ENCODE peak calls at places on chromosomes 13 and 19, in six cellular contexts. H is CD4-positive, alpha-beta memory T cell; T is ELR; A is C1 segment of cervical spinal cord; Q is T-helper 2 cell treated with Interferon-gamma antibody and Interleukin-4, amounts not matched to agents 5 μg/mL and 100 μg/mL, for 36 hours; K is A549. V is an unnamed sample.

GRCh38 chr19:14519860-14520407 is 1.7 kb upstream of the DNAJB1 start:
- DNase-seq in H (no peak), K (no peak), T (peak; percentile 97), Q (no peak), A (no peak), V (peak; percentile 74)

GRCh38 chr19:40335101-40335500 is 13.1 kb downstream of the C19orf47 start:
- DNase-seq in T (no peak), Q (no peak), H (no peak), K (no peak), A (no peak), V (no peak)

GRCh38 chr13:26050568-26051230 is 1.1 kb downstream of the SHISA2 start:
- DNase-seq in A (no peak), H (no peak), T (peak; percentile 4), Q (no peak), K (no peak), V (no peak)

GRCh38 chr13:112803422-112803821 is 113.6 kb downstream of the ATP11A start:
- DNase-seq in Q (no peak), H (no peak), T (no peak), A (no peak), K (no peak), V (no peak)

GRCh38 chr19:43755256-43755801 is 567 bp upstream of the SMG9 start:
- DNase-seq in H (peak; percentile 74), A (peak; percentile 66), K (peak; percentile 88), T (peak; percentile 70), Q (peak; percentile 81), V (peak; percentile 88)

GRCh38 chr19:359653-359925 is 15.0 kb upstream of the MIER2 start:
- DNase-seq in H (no peak), T (no peak), Q (no peak), A (no peak), K (no peak), V (no peak)

GRCh38 chr19:46076951-46077814 is 36.4 kb upstream of the IGFL4 start:
- DNase-seq in A (peak; percentile 12), H (peak; percentile 2), Q (peak; percentile 13), T (peak; percentile 89), K (peak; percentile 95), V (peak; percentile 89)

GRCh38 chr13:93169980-93170379 is 56.6 kb upstream of the GPC6 start:
- DNase-seq in T (peak; percentile 64), Q (no peak), H (no peak), K (no peak), A (no peak), V (peak; percentile 75)

GRCh38 chr19:7811989-7812388 is 18.0 kb upstream of the EVI5L start:
- DNase-seq in Q (no peak), K (no peak), T (no peak), H (no peak), A (no peak), V (no peak)

GRCh38 chr19:17687857-17688784 is at the start of gene UNC13A:
- DNase-seq in Q (peak; percentile 56), A (peak; percentile 83), K (peak; percentile 47), T (peak; percentile 56), H (peak; percentile 43), V (peak; percentile 43)

GRCh38 chr13:41365636-41366035 is 54.6 kb downstream of the NAA16 start:
- DNase-seq in A (no peak), K (no peak), Q (no peak), T (no peak), H (no peak), V (no peak)

GRCh38 chr19:55550321-55550650 is 4.9 kb upstream of the SBK3 start:
- DNase-seq in K (no peak), A (peak; percentile 47), Q (no peak), H (no peak), T (peak; percentile 43), V (no peak)

GRCh38 chr19:4692275-4693077 is 22.3 kb upstream of the MYDGF start:
- DNase-seq in T (no peak), A (peak; percentile 24), H (no peak), Q (no peak), K (no peak), V (no peak)

GRCh38 chr13:21330126-21330861 is 128.8 kb downstream of the ZDHHC20 start:
- DNase-seq in H (no peak), T (peak; percentile 10), Q (peak; percentile 18), K (no peak), A (no peak), V (no peak)

GRCh38 chr13:87131611-87132010 is 539.6 kb upstream of the SLITRK5 start:
- DNase-seq in K (no peak), A (no peak), T (no peak), Q (no peak), H (no peak), V (no peak)

GRCh38 chr19:3253270-3253669 is 28.8 kb downstream of the CELF5 start:
- DNase-seq in A (no peak), Q (no peak), T (peak; percentile 38), K (no peak), H (no peak), V (peak; percentile 62)

GRCh38 chr19:32902448-32902847 is 32.9 kb upstream of the SLC7A9 start:
- DNase-seq in Q (no peak), K (no peak), H (no peak), A (no peak), T (no peak), V (no peak)

GRCh38 chr13:103941506-103942148 is 875.4 kb upstream of the SLC10A2 start:
- DNase-seq in A (no peak), K (no peak), H (no peak), Q (no peak), T (no peak), V (no peak)

GRCh38 chr19:10718205-10719196 is 622 bp downstream of the DNM2 start:
- DNase-seq in H (peak; percentile 54), K (no peak), T (peak; percentile 56), A (peak; percentile 82), Q (peak; percentile 47), V (peak; percentile 50)

GRCh38 chr13:27455331-27455855 is 5.0 kb upstream of the MTIF3 start:
- DNase-seq in A (no peak), Q (peak; percentile 15), H (peak; percentile 33), K (no peak), T (peak; percentile 9), V (no peak)

GRCh38 chr19:5083547-5083965 is 114.6 kb downstream of the KDM4B start:
- DNase-seq in K (no peak), H (no peak), T (no peak), Q (no peak), A (no peak), V (no peak)

GRCh38 chr13:85631801-85632200 is 167.4 kb downstream of the SLITRK6 start:
- DNase-seq in K (no peak), A (no peak), Q (no peak), H (no peak), T (peak; percentile 16), V (no peak)

GRCh38 chr13:37878921-37879320 is 9.3 kb upstream of the TRPC4 start:
- DNase-seq in T (no peak), Q (no peak), A (no peak), H (no peak), K (no peak), V (no peak)

GRCh38 chr13:50910483-50910805 is 853 bp downstream of the RNASEH2B start:
- DNase-seq in Q (no peak), K (peak; percentile 25), A (peak; percentile 66), T (peak; percentile 77), H (no peak), V (peak; percentile 72)

GRCh38 chr19:1084024-1084868 is 10.9 kb downstream of the POLR2E start:
- DNase-seq in A (no peak), K (no peak), Q (no peak), T (no peak), H (peak; percentile 10), V (no peak)

GRCh38 chr19:43739836-43740235 is 14.9 kb downstream of the SMG9 start:
- DNase-seq in Q (no peak), H (no peak), K (no peak), T (peak; percentile 31), A (no peak), V (no peak)

GRCh38 chr19:35767288-35768081 is 7.9 kb upstream of the ARHGAP33 start:
- DNase-seq in A (no peak), T (no peak), K (no peak), Q (no peak), H (no peak), V (no peak)

GRCh38 chr19:51250786-51251452 is at the start of gene SIGLECL1:
- DNase-seq in T (no peak), Q (no peak), A (no peak), K (no peak), H (no peak), V (no peak)

GRCh38 chr19:45663800-45664199 is 4.2 kb upstream of the GIPR start:
- DNase-seq in A (no peak), T (no peak), H (no peak), Q (no peak), K (no peak), V (no peak)

GRCh38 chr13:21573920-21574712 is 29.9 kb downstream of the MICU2 start:
- DNase-seq in H (no peak), T (no peak), K (no peak), Q (no peak), A (no peak), V (no peak)

GRCh38 chr19:39145180-39145953 is 19.8 kb downstream of the PAK4 start:
- DNase-seq in H (no peak), T (no peak), K (no peak), Q (no peak), A (peak; percentile 15), V (no peak)

V was measured in RKO.